ENCODE peak calls at places on chromosomes 6 and 20, in five cellular contexts. I, U, W, M and K are unnamed samples.

GRCh38 chr6:132132911-132133639 is 181.9 kb upstream of the CCN2 start:
- DNase-seq in I (no peak), U (peak), W (no peak), M (no peak), K (peak)

GRCh38 chr20:2873747-2874041 is 413 bp downstream of the PTPRA start:
- DNase-seq in I (peak), U (peak), W (peak), M (no peak), K (no peak)

GRCh38 chr6:166304106-166304505 is 4.1 kb downstream of the PRR18 start:
- DNase-seq in I (no peak), U (no peak), W (no peak), M (no peak), K (no peak)

GRCh38 chr6:4446982-4447381 is 311.6 kb upstream of the ECI2 start:
- DNase-seq in I (no peak), U (no peak), W (no peak), M (no peak), K (no peak)

GRCh38 chr6:155187994-155188706 is 75.7 kb upstream of the CLDN20 start:
- DNase-seq in I (no peak), U (peak), W (no peak), M (no peak), K (no peak)

GRCh38 chr6:72363844-72364740 is 257.8 kb upstream of the KCNQ5 start:
- DNase-seq in I (peak), U (peak), W (no peak), M (peak), K (peak)

GRCh38 chr6:93799226-93799625 is 379.9 kb upstream of the EPHA7 start:
- DNase-seq in I (no peak), U (no peak), W (no peak), M (no peak), K (no peak)

GRCh38 chr6:45707188-45707587 is 308.5 kb downstream of the CLIC5 start:
- DNase-seq in I (no peak), U (no peak), W (no peak), M (no peak), K (no peak)

GRCh38 chr6:16238658-16239089 is 287 bp downstream of the GMPR start:
- DNase-seq in I (no peak), U (no peak), W (no peak), M (no peak), K (no peak)

GRCh38 chr20:56362833-56363413 is 4.1 kb downstream of the FAM210B start:
- DNase-seq in I (no peak), U (no peak), W (no peak), M (no peak), K (no peak)

GRCh38 chr6:52284131-52284459 is 447 bp downstream of the MCM3 start:
- DNase-seq in I (peak), U (peak), W (peak), M (peak), K (no peak)

GRCh38 chr6:37056112-37056403 is 50.6 kb downstream of the FGD2 start:
- DNase-seq in I (no peak), U (no peak), W (no peak), M (peak), K (no peak)

GRCh38 chr6:2839195-2839981 is 2.3 kb downstream of the SERPINB1 start:
- DNase-seq in I (no peak), U (peak), W (no peak), M (peak), K (no peak)

GRCh38 chr20:57696401-57696961 is 13.3 kb downstream of the PMEPA1 start:
- DNase-seq in I (no peak), U (no peak), W (no peak), M (no peak), K (no peak)

GRCh38 chr20:20763652-20764051 is 51.2 kb upstream of the RALGAPA2 start:
- DNase-seq in I (no peak), U (no peak), W (no peak), M (no peak), K (no peak)

GRCh38 chr20:7146552-7147219 is 379.2 kb downstream of the BMP2 start:
- DNase-seq in I (no peak), U (no peak), W (no peak), M (no peak), K (no peak)

GRCh38 chr6:123467437-123467836 is 169.3 kb downstream of the TRDN start:
- DNase-seq in I (no peak), U (no peak), W (no peak), M (no peak), K (no peak)

GRCh38 chr6:130913119-130913518 is 85.9 kb downstream of the SMLR1 start:
- DNase-seq in I (no peak), U (no peak), W (no peak), M (no peak), K (no peak)

GRCh38 chr6:88177961-88178464 is 11.9 kb upstream of the CNR1 start:
- DNase-seq in I (no peak), U (no peak), W (no peak), M (peak), K (no peak)

GRCh38 chr6:16762547-16763477 is 1.6 kb upstream of the ATXN1 start:
- DNase-seq in I (peak), U (peak), W (peak), M (peak), K (no peak)

GRCh38 chr20:35111141-35111888 is 18.7 kb upstream of the TRPC4AP start:
- DNase-seq in I (no peak), U (no peak), W (no peak), M (peak), K (peak)

GRCh38 chr6:157813191-157813590 is 9.9 kb upstream of the SNX9 start:
- DNase-seq in I (peak), U (no peak), W (no peak), M (no peak), K (no peak)

GRCh38 chr6:51098801-51099200 is 280.1 kb downstream of the TFAP2B start:
- DNase-seq in I (no peak), U (peak), W (no peak), M (peak), K (peak)

GRCh38 chr20:53226788-53227187 is 254.6 kb downstream of the TSHZ2 start:
- DNase-seq in I (no peak), U (no peak), W (no peak), M (no peak), K (no peak)

GRCh38 chr20:62064788-62065668 is 653 bp downstream of the TAF4 start:
- DNase-seq in I (no peak), U (no peak), W (no peak), M (peak), K (no peak)

GRCh38 chr6:35068206-35068605 is 72.9 kb downstream of the TCP11 start:
- DNase-seq in I (no peak), U (no peak), W (peak), M (no peak), K (no peak)

DNA sequence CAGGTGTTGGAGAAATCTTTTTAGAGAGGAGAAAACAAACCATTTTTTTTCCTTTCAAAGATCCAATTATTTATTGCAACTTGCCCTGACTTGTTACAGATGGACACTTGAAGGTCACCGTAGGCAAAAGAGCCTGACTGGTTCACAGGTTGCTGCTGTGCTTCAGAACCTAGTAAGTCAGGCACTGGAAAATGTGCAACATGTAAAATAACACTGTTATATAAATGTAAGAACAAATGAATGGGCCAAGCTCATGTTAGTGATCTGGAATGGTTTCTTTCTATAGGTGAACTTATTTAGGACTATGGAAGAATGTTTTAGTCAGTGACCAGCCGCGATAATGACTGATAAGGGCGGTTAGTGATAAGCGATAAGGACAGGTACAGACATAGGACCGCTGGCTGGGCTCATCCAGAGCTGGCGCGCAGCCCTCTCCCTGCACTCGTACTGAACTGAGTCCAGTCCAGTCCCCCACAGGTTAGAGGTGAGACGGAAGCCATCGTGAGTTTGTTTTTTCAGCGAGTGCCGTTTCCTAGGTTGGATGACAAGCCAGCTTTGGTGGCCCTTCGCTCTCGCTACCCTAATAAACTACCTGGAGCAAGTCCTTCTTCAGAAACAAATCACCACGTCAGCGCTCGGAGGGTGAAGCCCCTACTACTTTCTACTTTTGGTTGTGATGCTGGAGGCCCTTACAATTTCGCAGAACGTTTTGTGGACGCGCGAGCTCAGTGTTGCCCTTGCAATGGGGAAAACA is 94.4 kb upstream of the PRDM1 start:
- DNase-seq in I (no peak), U (no peak), W (peak), M (peak), K (no peak)
- H3K27ac ChIP-seq in I (no peak), U (no peak), W (peak), M (peak), K (peak)

GRCh38 chr6:144262470-144263369 is 22.4 kb upstream of the UTRN start:
- DNase-seq in I (no peak), U (peak), W (no peak), M (no peak), K (no peak)

GRCh38 chr6:144263786-144264185 is 21.3 kb upstream of the UTRN start:
- DNase-seq in I (no peak), U (no peak), W (no peak), M (no peak), K (no peak)

GRCh38 chr6:144264270-144265060 is 20.7 kb upstream of the UTRN start:
- DNase-seq in I (peak), U (peak), W (no peak), M (peak), K (no peak)

GRCh38 chr6:144265061-144265357 is 20.1 kb upstream of the UTRN start:
- DNase-seq in I (no peak), U (peak), W (no peak), M (no peak), K (no peak)

GRCh38 chr6:144259988-144260387 is 25.1 kb upstream of the UTRN start:
- DNase-seq in I (no peak), U (peak), W (no peak), M (no peak), K (no peak)
- H3K27ac ChIP-seq in I (no peak), U (no peak), W (no peak), M (no peak), K (no peak)

DNA sequence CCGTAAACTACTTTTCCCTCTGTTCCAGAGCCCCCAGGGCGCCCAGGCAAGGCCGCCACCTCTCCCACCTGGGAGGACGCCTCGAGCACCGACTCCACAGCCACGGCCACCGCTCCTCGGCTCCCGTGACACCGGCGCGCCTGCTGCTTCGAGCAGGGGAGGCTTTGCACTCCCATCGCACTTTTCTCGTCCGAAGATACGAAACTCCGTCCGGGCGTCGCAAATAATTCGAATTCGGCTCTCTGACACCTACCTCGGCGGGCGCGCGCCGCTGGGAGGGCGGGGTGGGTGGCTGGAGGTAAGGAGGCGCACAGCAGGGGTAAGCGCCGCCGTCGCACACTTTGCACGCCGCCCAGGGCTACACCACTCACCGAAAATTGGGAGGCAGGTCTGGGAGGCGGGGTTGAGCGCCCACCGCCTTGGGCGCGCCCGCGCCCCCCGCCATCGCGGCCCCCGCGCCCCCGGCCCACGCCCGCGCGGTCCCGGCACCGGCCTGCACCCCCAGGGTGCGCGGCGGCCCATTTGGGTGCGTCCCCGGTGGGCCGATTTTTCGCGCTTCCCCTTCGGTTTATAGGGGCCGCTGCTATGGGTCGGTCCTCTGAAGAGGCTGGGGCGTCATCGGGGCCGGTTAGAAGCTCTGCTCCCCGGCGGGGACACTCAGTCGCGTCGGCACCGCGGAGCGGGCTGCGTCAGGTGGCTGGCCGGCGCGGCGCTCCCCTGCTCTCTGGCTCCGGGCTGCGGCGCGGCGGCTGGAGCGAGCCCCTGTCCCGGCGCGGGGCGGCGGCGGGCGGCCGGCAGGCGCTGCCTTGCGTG is 36.2 kb downstream of the GNAS start:
- DNase-seq in I (peak), U (peak), W (peak), M (peak), K (peak)
- H3K27ac ChIP-seq in I (no peak), U (peak), W (peak), M (peak), K (peak)

GRCh38 chr6:111679126-111679525 is 73.4 kb upstream of the TRAF3IP2 start:
- DNase-seq in I (no peak), U (no peak), W (no peak), M (no peak), K (no peak)

GRCh38 chr6:111683126-111683525 is 77.4 kb upstream of the TRAF3IP2 start:
- DNase-seq in I (peak), U (no peak), W (no peak), M (no peak), K (no peak)

GRCh38 chr6:111680013-111680712 is 74.5 kb upstream of the TRAF3IP2 start:
- DNase-seq in I (peak), U (no peak), W (no peak), M (no peak), K (no peak)

GRCh38 chr6:111683749-111684267 is 78.1 kb upstream of the TRAF3IP2 start:
- DNase-seq in I (peak), U (no peak), W (no peak), M (no peak), K (no peak)

GRCh38 chr6:111681856-111682255 is 76.2 kb upstream of the TRAF3IP2 start:
- DNase-seq in I (no peak), U (no peak), W (no peak), M (no peak), K (no peak)
- H3K27ac ChIP-seq in I (no peak), U (no peak), W (peak), M (no peak), K (no peak)

GRCh38 chr6:10458287-10458686 is 43.4 kb upstream of the TFAP2A start:
- DNase-seq in I (no peak), U (no peak), W (no peak), M (no peak), K (no peak)
- H3K27ac ChIP-seq in I (no peak), U (no peak), W (no peak), M (no peak), K (peak)

DNA sequence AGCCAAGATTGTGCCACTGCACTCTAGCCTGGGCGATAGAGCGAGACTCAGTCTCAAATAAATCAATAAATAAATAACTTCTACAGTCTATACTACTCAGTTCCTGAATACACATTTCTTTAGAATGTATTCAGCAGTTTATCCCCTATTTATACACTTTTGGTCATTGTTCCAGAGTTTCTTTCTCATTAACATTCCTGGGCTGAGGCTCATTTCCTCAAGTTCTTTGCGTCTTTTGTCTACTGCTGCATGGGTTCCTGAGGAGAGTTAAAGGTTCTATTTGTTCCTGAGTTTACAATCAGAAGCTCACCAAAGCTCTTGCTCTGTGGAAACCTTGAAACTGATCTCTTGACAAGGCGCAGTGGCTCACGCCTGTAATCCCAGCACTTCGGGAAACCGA is 37.7 kb upstream of the SASH1 start:
- DNase-seq in I (no peak), U (peak), W (no peak), M (no peak), K (no peak)
- H3K27ac ChIP-seq in I (no peak), U (no peak), W (no peak), M (no peak), K (peak)

DNA sequence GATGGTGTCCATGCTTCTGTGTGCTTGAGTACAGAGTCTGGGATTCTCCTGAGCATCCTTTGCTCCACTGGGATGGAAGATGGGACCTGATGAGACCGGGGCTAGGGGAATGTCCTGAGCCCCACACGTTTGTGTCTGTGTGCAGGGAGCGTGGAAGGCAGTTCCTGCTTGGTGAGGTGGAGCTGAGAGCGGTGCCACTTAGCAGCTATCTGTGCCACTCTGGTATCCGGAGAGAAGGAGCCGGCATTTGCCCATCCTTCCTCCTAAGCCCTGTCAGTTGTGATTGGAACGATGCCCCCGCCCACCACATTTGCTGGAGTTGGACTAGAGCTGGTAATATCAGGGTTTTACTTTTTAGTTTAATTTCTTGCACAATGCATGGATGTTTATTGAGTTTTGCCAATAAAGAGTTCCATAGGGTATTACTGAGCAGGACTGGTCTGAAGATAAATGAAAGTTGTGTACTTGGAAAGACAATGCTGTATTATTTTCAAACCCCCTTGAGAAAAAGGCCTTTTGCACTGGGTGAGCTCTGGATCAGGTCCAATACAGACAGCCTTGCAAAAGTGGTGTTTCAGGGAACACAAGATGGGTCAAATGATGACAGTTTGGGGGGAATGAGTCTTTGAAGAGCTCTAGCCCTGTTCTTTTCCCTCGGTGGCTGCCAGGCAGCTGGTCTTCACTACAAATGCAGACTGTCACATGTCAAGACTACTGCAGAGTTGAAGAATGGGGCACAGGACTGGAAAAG is 130.8 kb downstream of the SYCP2 start:
- DNase-seq in I (no peak), U (no peak), W (no peak), M (no peak), K (no peak)
- H3K27ac ChIP-seq in I (no peak), U (no peak), W (no peak), M (no peak), K (no peak)